ENCODE peak calls at places on chromosomes 2 and 18, in nine cellular contexts. E, H, T, N, I, P, F, M and X are unnamed samples.

GRCh38 chr2:17416891-17417391 is 101.3 kb downstream of the RAD51AP2 start:
- DNase-seq in M (peak), E (no peak), P (no peak), N (no peak), H (no peak), T (no peak), I (no peak), F (no peak), X (no peak)

GRCh38 chr2:31319391-31320175 is 85.6 kb downstream of the EHD3 start:
- DNase-seq in F (peak), H (no peak), I (no peak), P (no peak), M (peak), E (no peak), T (no peak), N (no peak), X (no peak)

GRCh38 chr2:201358684-201359083 is 1.5 kb upstream of the FLACC1 start:
- DNase-seq in T (no peak), F (no peak), M (peak), H (no peak), I (no peak), P (no peak), E (no peak), N (no peak), X (no peak)

GRCh38 chr2:236121546-236121945 is 46.6 kb downstream of the GBX2 start:
- DNase-seq in P (no peak), I (no peak), F (no peak), M (peak), T (no peak), N (no peak), H (no peak), E (no peak), X (no peak)

GRCh38 chr18:36181898-36182506 is 5.3 kb upstream of the MOCOS start:
- DNase-seq in P (no peak), I (no peak), E (no peak), T (no peak), N (no peak), M (no peak), F (peak), H (no peak), X (no peak)

GRCh38 chr2:68253211-68254068 is 1.1 kb upstream of the PPP3R1 start:
- DNase-seq in H (no peak), I (no peak), M (peak), T (no peak), E (peak), P (no peak), F (no peak), N (no peak), X (no peak)

GRCh38 chr18:46156838-46157237 is 52.7 kb downstream of the HAUS1 start:
- DNase-seq in I (no peak), M (no peak), H (no peak), F (no peak), N (no peak), T (no peak), P (no peak), E (no peak), X (no peak)

GRCh38 chr2:17594533-17595391 is 54.3 kb downstream of the VSNL1 start:
- DNase-seq in E (no peak), P (no peak), H (no peak), T (no peak), M (peak), I (no peak), F (no peak), N (no peak), X (no peak)

GRCh38 chr2:224957540-224958465 is 84.5 kb downstream of the DOCK10 start:
- DNase-seq in E (no peak), F (no peak), M (no peak), P (no peak), T (no peak), H (no peak), N (no peak), I (no peak), X (no peak)

GRCh38 chr2:9004338-9005204 is 1.1 kb upstream of the MBOAT2 start:
- DNase-seq in E (no peak), H (no peak), M (peak), I (no peak), N (no peak), T (no peak), P (no peak), F (no peak), X (no peak)

GRCh38 chr2:22442051-22442450 is 942.9 kb upstream of the KLHL29 start:
- DNase-seq in N (no peak), P (no peak), T (no peak), M (no peak), H (no peak), I (no peak), E (peak), F (no peak), X (no peak)

GRCh38 chr2:118774458-118775133 is 72.9 kb downstream of the EN1 start:
- DNase-seq in H (no peak), T (peak), F (peak), N (peak), I (no peak), P (peak), M (peak), E (peak), X (no peak)

GRCh38 chr18:47254341-47254939 is 3.0 kb upstream of the SKOR2 start:
- DNase-seq in F (no peak), I (peak), N (peak), E (no peak), P (peak), H (no peak), M (peak), T (peak), X (no peak)

GRCh38 chr2:186379052-186379451 is 107.0 kb upstream of the ZC3H15 start:
- DNase-seq in T (no peak), N (no peak), I (no peak), P (no peak), E (no peak), M (peak), F (no peak), H (no peak), X (no peak)

GRCh38 chr2:186503827-186504606 is 18.0 kb downstream of the ZC3H15 start:
- DNase-seq in P (no peak), H (no peak), N (no peak), F (no peak), E (peak), I (no peak), M (peak), T (no peak), X (no peak)

GRCh38 chr2:231932985-231933915 is 7.1 kb upstream of the NPPC start:
- DNase-seq in E (no peak), F (peak), T (no peak), N (no peak), P (no peak), H (no peak), I (no peak), M (no peak), X (no peak)

DNA sequence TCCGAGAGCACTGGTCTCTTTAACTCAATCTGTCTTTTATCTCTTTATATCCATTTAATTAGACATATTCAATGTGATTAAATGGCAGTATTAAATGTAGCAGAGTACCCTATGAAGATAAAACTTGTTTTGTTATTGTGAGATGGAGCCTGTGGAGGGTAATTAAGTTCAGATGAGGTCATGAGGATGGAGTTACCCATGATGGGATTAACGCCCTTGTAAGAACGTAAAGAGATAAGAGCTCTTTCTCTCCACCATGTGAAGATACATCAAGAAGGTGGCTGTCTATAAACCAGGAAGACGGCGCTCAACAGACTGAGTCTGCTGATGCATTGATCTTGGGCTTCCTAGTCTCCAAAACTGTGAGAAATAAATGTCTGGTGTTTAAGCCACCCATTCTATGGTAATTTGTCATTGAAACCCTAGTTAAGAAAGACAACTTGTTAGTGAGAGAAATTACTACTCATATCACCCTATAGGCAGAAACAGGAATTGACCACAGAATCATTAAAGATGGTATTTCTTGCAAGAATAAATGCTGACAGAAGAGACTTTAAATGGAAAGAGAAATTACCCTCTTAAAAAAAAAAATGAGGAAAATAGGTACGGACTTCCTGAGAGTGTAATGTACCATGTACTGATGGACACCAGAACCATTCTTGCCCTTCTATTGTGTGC is 738.7 kb upstream of the CHAC2 start:
- DNase-seq in M (no peak), N (no peak), P (no peak), F (no peak), T (no peak), H (no peak), I (no peak), E (no peak), X (no peak)
- TF ChIP-seq CTCF in M (no peak), N (no peak), P (no peak), F (no peak), T (no peak), H (no peak), I (no peak), E (peak), X (no peak)

DNA sequence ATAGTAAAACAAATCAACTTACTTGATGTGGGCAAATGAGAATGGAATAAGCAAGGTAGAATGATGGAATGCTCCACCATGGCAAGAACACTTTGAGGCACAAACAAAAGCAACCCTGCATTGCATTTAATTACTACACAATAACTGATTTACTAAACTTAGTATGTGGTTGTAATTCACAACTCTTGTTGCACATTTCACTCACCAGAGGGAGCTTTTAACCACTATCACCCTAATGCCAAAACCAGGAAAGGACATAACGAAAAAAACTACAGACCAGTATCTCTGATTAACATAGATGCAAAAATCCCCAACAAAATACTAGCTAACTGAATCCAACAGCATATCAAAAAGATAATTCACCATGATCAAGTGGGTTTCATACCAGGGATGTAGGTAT is 659.8 kb downstream of the CPS1 start:
- DNase-seq in T (no peak), P (no peak), E (no peak), F (no peak), I (no peak), N (no peak), H (no peak), M (no peak), X (no peak)
- TF ChIP-seq CTCF in T (peak), P (peak), E (peak), F (peak), I (no peak), N (no peak), H (no peak), M (no peak), X (no peak)

DNA sequence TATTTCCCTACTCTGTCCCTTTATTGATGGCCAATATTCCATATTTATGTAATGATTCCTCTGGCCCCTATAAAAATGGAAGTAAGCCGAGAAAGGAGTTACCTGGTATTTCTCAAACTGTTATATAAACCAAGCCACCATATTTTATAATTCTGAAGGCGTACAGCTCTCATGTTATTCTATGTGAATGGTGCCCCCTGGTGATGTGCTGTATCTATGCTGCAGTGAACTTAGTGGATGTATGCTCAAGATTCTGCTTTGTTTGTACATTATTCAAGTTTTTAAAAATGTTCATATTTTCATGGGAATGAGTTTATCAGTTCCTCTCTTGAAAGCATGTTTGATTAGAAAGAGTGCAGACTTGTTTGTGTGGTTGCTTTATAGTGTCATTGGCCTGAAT is 194.5 kb upstream of the LRRTM1 start:
- DNase-seq in E (peak), T (no peak), M (peak), P (peak), F (no peak), N (no peak), I (no peak), H (no peak), X (no peak)
- TF ChIP-seq CTCF in E (peak), T (peak), M (peak), P (peak), F (peak), N (peak), I (peak), H (no peak), X (no peak)

GRCh38 chr18:66395671-66396218 is 208.1 kb downstream of the CDH19 start:
- DNase-seq in P (no peak), E (no peak), F (no peak), H (no peak), T (no peak), N (no peak), M (no peak), I (no peak), X (no peak)

DNA sequence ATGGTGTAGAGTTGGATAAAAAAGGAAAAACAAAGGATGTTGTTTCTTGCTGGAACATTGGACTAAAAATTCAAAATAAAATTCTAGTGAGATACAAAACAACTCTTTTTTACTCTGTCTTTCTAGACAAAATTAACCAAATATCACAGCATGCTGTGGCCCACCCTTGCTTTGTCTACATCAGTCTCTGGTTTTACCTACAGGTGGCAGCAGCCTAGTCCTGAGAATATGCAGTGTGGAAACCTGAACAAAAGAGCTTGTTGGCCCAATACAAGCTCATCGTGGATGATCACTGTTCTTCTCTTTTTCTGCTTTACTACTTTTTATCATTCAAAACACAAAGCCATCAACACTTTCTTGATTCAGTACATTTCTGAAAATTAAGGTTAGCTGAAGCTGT is 210.4 kb downstream of the CDH19 start:
- DNase-seq in H (no peak), N (no peak), E (no peak), T (no peak), M (no peak), F (no peak), I (no peak), P (no peak), X (no peak)
- TF ChIP-seq CTCF in H (no peak), N (no peak), E (no peak), T (no peak), M (no peak), F (no peak), I (no peak), P (no peak), X (no peak)

DNA sequence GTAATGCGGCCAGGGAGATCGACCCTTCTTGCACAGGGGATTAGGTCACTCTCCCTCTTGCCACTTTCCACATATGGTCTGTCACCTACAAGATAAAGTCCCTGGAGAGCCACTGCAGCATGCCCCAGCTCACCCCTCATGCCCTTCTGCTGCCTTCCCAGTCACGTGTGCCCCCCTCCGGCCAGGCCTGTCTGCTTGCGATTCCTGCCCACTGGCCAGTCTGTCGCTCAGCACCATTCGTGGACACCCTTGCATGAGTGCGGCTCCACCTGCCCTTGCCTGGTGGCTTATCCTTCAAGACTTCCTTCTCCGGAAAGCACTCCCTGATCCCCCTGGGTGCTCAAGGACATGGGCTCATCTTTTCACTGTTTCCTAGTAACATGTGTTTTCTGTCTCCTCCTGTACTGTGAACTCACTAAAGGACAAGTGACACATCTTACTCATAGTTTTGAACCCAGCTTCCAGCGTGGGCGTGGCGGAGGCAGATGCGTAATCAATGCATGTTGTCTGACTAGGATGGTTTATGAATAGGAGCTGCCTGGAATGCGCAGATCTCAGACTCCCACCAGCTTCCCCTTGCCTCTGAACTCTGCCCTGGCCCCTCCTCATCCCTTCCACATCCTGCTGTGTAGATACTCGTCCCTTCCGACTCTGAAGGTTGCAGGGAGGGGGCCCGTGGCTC is 7.8 kb upstream of the NT5DC4 start:
- DNase-seq in P (no peak), E (no peak), F (peak), T (no peak), H (no peak), I (no peak), N (no peak), M (peak), X (no peak)
- TF ChIP-seq CTCF in P (no peak), E (no peak), F (no peak), T (no peak), H (no peak), I (no peak), N (no peak), M (no peak), X (no peak)

DNA sequence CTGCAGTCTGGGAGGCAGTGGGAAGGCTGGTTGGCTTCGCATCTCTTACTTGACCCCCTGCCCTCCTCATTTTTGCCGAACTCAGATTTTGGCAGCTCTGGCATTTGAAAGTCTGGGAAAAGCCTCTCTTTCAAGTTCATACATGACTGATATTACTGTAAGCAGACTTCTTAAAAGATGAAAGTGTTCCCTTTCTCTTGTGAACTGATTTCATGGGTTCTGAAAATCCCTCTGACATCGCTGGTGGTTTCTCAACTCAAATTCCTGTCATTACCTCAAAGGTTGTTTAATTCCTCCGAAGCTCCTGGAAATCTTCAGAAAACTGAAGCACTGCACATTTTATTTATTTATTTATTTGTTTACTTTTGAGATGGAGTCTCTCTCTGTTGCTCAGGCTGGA is 16.9 kb upstream of the SLC38A11 start:
- DNase-seq in P (no peak), E (no peak), T (no peak), M (no peak), N (no peak), I (no peak), H (no peak), F (no peak), X (no peak)
- TF ChIP-seq CTCF in P (no peak), E (no peak), T (no peak), M (no peak), N (no peak), I (no peak), H (no peak), F (no peak), X (no peak)

DNA sequence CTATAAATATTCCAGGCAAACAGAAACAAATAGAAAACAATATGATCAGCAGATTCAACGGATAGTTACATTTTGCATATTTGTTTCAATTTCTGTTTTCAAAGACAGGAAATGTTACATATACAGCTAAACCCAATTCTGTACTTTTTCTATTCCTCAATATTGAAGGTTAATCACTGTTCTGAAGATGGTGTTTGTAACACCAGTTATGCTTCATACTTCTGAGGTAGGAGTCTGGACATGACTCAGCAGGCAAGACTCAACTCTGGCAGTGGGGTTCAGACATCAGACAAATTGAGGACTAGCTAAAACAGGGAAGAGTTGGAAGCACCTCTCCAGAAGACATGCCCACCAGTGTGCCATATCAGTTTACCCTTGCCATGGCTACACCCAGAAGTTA is 16.6 kb downstream of the SERPINB13 start:
- DNase-seq in F (no peak), H (no peak), N (no peak), P (no peak), E (no peak), T (no peak), I (no peak), M (peak), X (no peak)
- TF ChIP-seq CTCF in F (no peak), H (no peak), N (no peak), P (no peak), E (no peak), T (no peak), I (no peak), M (no peak), X (no peak)

GRCh38 chr2:120456867-120457266 is 110.9 kb downstream of the INHBB start:
- DNase-seq in E (no peak), N (no peak), P (no peak), T (no peak), F (no peak), I (no peak), H (no peak), M (no peak), X (no peak)
- TF ChIP-seq CTCF in E (no peak), N (no peak), P (no peak), T (no peak), F (no peak), I (no peak), H (no peak), M (no peak), X (no peak)